ENCODE peak calls at places on chromosome 20, in eight cellular contexts. O, H, T, D, M, N, Q and E are unnamed samples.

GRCh38 chr20:6635034-6635736 is 132.3 kb upstream of the BMP2 start:
- DNase-seq in M (peak; percentile 83), H (no peak), O (no peak), D (no peak), Q (no peak), T (no peak), N (no peak), E (no peak)

GRCh38 chr20:15236812-15237211 is 899.4 kb upstream of the FLRT3 start:
- DNase-seq in N (no peak), D (no peak), H (no peak), O (peak; percentile 49), M (no peak), Q (no peak), T (peak; percentile 71), E (peak; percentile 40)

GRCh38 chr20:20417891-20418676 is 50.2 kb downstream of the INSM1 start:
- DNase-seq in N (no peak), D (no peak), O (no peak), M (no peak), Q (no peak), T (no peak), H (no peak), E (no peak)

GRCh38 chr20:3680701-3681351 is 984 bp downstream of the ADAM33 start:
- DNase-seq in Q (no peak), M (no peak), D (no peak), T (peak; percentile 39), N (no peak), O (no peak), H (no peak), E (no peak)

GRCh38 chr20:36744764-36745191 is 1.1 kb downstream of the NDRG3 start:
- DNase-seq in H (peak; percentile 26), Q (peak; percentile 73), O (no peak), M (no peak), T (peak; percentile 79), D (no peak), N (peak; percentile 87), E (peak; percentile 25)

GRCh38 chr20:41587956-41588355 is 30.2 kb downstream of the CHD6 start:
- DNase-seq in Q (no peak), N (no peak), M (no peak), T (peak; percentile 83), H (no peak), O (no peak), D (no peak), E (no peak)

GRCh38 chr20:14997791-14998190 is 660.4 kb upstream of the FLRT3 start:
- DNase-seq in Q (no peak), D (no peak), N (no peak), H (no peak), O (no peak), M (no peak), T (peak; percentile 84), E (no peak)

GRCh38 chr20:53774487-53775203 is 181.0 kb upstream of the ZNF217 start:
- DNase-seq in T (peak; percentile 95), D (no peak), O (no peak), H (no peak), M (no peak), Q (no peak), N (no peak), E (no peak)

GRCh38 chr20:30599990-30600389 is 657.5 kb upstream of the DEFB115 start:
- DNase-seq in N (no peak), Q (no peak), M (no peak), H (no peak), T (no peak), D (no peak), O (no peak), E (no peak)

GRCh38 chr20:38935285-38935684 is 9.1 kb downstream of the FAM83D start:
- DNase-seq in N (no peak), D (no peak), Q (no peak), M (no peak), H (no peak), T (peak; percentile 30), O (no peak), E (no peak)

GRCh38 chr20:59190509-59190908 is 26.9 kb downstream of the ZNF831 start:
- DNase-seq in M (no peak), O (no peak), N (no peak), T (no peak), Q (no peak), D (no peak), H (no peak), E (no peak)

GRCh38 chr20:48761023-48761785 is 66.6 kb downstream of the PREX1 start:
- DNase-seq in D (peak; percentile 92), N (no peak), Q (peak; percentile 71), O (peak; percentile 89), H (no peak), M (no peak), T (no peak), E (peak; percentile 52)

GRCh38 chr20:19692685-19693119 is 65.4 kb upstream of the RIN2 start:
- DNase-seq in T (peak; percentile 58), D (no peak), M (no peak), Q (peak; percentile 69), O (peak; percentile 84), H (peak; percentile 57), N (peak; percentile 75), E (peak; percentile 47)

GRCh38 chr20:49446080-49446479 is 36.4 kb downstream of the KCNB1 start:
- DNase-seq in D (no peak), M (no peak), H (no peak), Q (no peak), O (no peak), N (no peak), T (no peak), E (no peak)

DNA sequence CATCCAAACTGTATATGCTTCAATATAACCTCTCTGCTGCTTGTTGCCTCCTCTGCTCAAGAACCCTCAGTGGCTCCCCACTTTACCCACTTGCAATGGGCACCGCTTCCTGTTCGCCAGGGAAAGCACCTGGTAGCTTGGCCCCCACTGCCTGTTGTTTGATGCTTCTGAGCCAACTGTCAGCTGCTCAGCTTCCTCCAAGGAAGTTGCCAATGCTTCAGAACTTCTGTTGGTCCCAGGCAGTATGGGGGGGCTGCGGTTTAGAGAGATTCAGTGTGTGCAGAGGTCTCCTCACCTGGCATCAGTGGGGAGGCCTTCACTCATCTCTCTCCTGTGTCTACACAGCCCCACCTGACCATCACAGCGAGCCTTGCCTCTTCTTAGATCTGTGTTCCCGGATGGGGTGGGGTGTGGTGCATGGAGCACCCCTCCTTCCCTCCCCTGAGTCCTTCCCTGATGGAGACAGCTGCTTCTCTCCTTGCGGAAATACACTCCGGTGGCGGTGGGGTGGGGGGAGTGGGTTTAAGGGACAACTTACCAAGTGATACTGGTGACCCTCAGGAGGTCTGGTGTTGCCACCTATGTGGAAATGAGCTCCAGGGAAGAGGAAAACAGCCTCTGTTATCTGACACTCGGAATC is 308.1 kb downstream of the CDH26 start:
- DNase-seq in N (no peak), H (no peak), T (no peak), M (no peak), D (peak; percentile 32), O (no peak), Q (no peak), E (no peak)
- H3K27ac ChIP-seq in N (no peak overlapping the region), H (no peak overlapping the region), T (no peak overlapping the region), M (no peak overlapping the region), D (no peak overlapping the region), O (no peak overlapping the region), Q (no peak overlapping the region), E (no peak overlapping the region)

DNA sequence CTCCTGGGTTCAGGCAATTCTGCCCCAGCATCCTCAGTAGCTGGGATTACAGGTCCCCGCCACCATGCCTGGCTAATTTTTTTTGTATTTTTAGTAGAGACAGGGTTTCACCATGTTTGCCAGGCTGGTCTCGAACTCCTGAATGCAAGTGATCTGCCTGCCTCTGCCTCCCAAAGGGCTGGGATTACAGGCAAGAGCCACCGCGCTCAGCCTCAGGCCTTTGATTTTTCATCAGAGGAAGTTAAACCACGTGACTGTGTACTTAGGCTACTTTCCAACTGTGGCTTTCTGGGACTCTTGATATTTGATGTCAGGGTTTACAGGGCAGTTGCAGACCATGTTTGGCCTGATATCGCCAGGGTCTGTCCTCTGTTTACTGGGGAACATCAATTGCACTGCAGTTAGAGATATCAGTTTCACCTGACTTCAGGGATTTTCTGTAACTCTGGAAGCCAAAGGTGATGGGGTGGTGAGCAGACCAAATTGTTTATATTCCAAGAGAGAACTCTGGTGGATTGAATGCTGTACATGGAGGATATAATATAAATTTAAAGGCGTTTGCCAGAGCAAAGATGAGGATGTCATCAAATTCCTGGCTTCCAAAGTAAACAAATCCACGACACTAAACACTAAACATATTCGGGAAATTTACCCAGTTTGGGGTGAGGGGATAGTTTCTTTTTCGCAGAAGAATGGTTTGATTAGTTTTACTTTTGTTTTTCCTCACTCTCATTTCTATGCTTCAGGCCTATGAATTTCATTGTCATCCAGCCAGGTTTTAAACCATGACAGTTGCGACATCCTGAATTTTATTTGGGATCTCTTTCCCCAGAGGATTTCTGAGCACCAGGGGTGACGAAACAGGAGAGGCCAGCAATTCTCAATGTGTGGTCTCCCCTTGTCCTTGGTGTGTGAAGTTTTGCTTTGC is 4.2 kb downstream of the PSMF1 start:
- DNase-seq in H (no peak), N (peak; percentile 59), M (no peak), D (no peak), Q (no peak), T (peak; percentile 66), O (peak; percentile 54), E (peak; percentile 72)
- H3K27ac ChIP-seq in H (no peak overlapping the region), N (peak overlapping the region; percentile 64), M (no peak overlapping the region), D (no peak overlapping the region), Q (peak overlapping the region; percentile 64), T (peak overlapping the region; percentile 38), O (peak overlapping the region; percentile 61), E (peak overlapping the region; percentile 30)

DNA sequence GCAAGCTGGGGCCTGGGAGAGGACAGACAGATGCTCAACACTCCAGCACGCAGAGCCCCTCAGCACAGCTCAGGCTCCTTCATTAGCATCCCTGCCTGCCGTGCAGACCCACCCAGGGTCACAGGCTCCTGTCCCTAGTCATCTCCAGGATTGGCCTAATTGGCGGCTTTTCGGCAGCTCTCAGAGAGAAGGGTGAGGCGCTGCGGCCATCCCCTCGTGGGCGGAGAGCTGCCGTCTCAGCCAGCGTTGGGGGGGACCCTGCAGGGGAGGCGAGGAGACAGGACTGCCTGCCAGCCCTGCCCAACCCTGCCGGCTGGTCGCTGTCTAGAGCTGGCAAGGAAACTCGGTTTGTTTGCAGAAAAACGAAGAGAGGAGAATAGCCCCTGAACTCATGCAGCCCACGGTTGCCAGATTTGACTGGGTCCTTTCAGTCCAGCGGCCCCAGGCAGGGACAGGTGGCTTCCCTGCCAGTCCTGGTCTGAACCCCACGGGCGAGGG is 26.8 kb downstream of the BHLHE23 start:
- DNase-seq in H (no peak), Q (no peak), D (no peak), N (no peak), O (no peak), T (no peak), M (no peak), E (no peak)
- H3K27ac ChIP-seq in H (no peak overlapping the region), Q (no peak overlapping the region), D (no peak overlapping the region), N (no peak overlapping the region), O (no peak overlapping the region), T (no peak overlapping the region), M (no peak overlapping the region), E (no peak overlapping the region)

DNA sequence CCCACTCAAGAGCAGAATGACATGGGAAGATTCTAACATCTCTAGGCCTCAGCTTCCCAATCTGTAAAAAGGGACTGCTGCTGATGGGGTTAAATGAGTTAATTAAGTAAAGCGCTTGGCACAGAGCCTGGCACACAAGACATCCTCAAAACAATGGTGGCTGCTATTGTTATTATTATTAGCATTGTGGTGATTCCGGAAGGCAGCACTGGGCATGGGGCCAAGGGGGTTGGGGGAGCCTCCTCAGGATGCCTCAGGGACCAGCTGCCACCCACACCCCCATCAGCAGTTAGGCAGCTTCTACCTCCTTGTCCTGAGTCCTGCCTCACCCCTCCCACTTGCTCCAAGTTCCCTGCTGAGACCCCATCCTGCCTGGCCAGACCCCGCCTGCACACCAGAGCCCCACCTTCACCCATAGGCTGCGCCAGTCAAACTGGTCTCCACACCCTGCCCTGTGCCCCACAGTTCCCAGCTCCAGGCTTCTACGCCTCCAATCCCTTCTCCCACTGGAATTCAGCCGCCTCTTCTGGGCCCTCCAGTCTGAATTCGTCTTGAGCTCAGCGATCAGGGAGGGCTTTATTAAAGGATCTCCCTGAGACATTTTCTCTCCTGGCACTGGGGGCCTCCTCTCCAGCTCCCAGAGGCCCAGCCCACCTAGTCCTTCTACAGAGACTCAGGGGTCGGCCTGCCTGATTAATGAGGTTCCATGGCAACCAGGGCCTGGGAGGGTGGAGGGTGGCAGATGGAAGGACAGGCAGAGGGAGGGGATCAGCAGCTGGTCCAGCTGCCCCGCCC is 1.5 kb downstream of the E2F1 start:
- DNase-seq in O (no peak), H (no peak), N (no peak), M (no peak), T (no peak), Q (no peak), D (no peak), E (peak; percentile 40)
- H3K27ac ChIP-seq in O (peak overlapping the region; percentile 80), H (no peak overlapping the region), N (no peak overlapping the region), M (peak overlapping the region; percentile 33), T (no peak overlapping the region), Q (no peak overlapping the region), D (no peak overlapping the region), E (peak overlapping the region; percentile 5)